ENCODE peak calls at places on chromosomes 5 and 9, in five cellular contexts. L is GM23248; R is body of pancreas; Y is CD8-positive, alpha-beta T cell; S is right cardiac atrium. K is an unnamed sample.

GRCh38 chr5:139842321-139842720 is 46.7 kb downstream of the PSD2 start:
- DNase-seq in R (no peak), Y (no peak), S (no peak), L (no peak), K (peak; percentile 13)

GRCh38 chr5:36685631-36686147 is 79.3 kb downstream of the SLC1A3 start:
- DNase-seq in Y (no peak), S (no peak), R (no peak), L (peak; percentile 47), K (no peak)

GRCh38 chr5:178496661-178497060 is 93.5 kb downstream of the COL23A1 start:
- DNase-seq in L (no peak), R (no peak), S (no peak), Y (no peak), K (no peak)

GRCh38 chr5:178538624-178539344 is 51.4 kb downstream of the COL23A1 start:
- DNase-seq in L (no peak), R (no peak), Y (no peak), S (no peak), K (no peak)

GRCh38 chr5:39399135-39400036 is 25.4 kb downstream of the DAB2 start:
- DNase-seq in Y (no peak), S (no peak), L (peak; percentile 98), R (no peak), K (no peak)

GRCh38 chr9:95509851-95510529 is 6.8 kb downstream of the PTCH1 start:
- DNase-seq in Y (no peak), S (peak; percentile 73), L (peak; percentile 66), R (no peak), K (no peak)

GRCh38 chr9:20315672-20316071 is 306.6 kb downstream of the MLLT3 start:
- DNase-seq in R (no peak), L (peak; percentile 87), S (no peak), Y (no peak), K (no peak)

GRCh38 chr5:155700333-155700732 is 626.6 kb upstream of the SGCD start:
- DNase-seq in L (peak; percentile 59), R (no peak), Y (no peak), S (no peak), K (peak; percentile 14)

GRCh38 chr5:8923516-8923915 is 622.4 kb downstream of the SEMA5A start:
- DNase-seq in R (no peak), L (no peak), S (no peak), Y (no peak), K (no peak)

GRCh38 chr5:17448877-17449276 is 49.2 kb upstream of the TAF11L2 start:
- DNase-seq in S (no peak), Y (no peak), L (peak; percentile 59), R (no peak), K (no peak)

GRCh38 chr5:1793301-1793740 is 6.3 kb downstream of the MRPL36 start:
- DNase-seq in R (no peak), Y (no peak), L (peak; percentile 72), S (no peak), K (no peak)

GRCh38 chr9:110065527-110065926 is 142.4 kb downstream of the C9orf152 start:
- DNase-seq in Y (no peak), L (peak; percentile 41), R (no peak), S (no peak), K (no peak)

GRCh38 chr9:133515615-133516255 is 9.0 kb downstream of the MYMK start:
- DNase-seq in S (peak; percentile 44), L (no peak), Y (no peak), R (no peak), K (no peak)

GRCh38 chr9:121222524-121223171 is 21.0 kb upstream of the RAB14 start:
- DNase-seq in L (peak; percentile 84), Y (no peak), S (no peak), R (peak; percentile 24), K (no peak)

GRCh38 chr5:178356459-178356872 is 123.9 kb upstream of the PHYKPL start:
- DNase-seq in R (no peak), L (no peak), Y (no peak), S (peak; percentile 69), K (no peak)

GRCh38 chr5:157049605-157050004 is 9.3 kb downstream of the HAVCR1 start:
- DNase-seq in S (no peak), L (peak; percentile 40), Y (no peak), R (no peak), K (no peak)

GRCh38 chr5:7991125-7991821 is 122.3 kb downstream of the MTRR start:
- DNase-seq in Y (no peak), R (no peak), S (no peak), L (no peak), K (no peak)

GRCh38 chr5:72394688-72395087 is 74.5 kb downstream of the PTCD2 start:
- DNase-seq in S (no peak), Y (no peak), L (peak; percentile 21), R (no peak), K (no peak)

GRCh38 chr9:84141762-84142370 is 161.3 kb downstream of the RMI1 start:
- DNase-seq in Y (no peak), L (no peak), R (no peak), S (no peak), K (no peak)

GRCh38 chr5:113806250-113806649 is 292.8 kb downstream of the YTHDC2 start:
- DNase-seq in Y (no peak), L (peak; percentile 68), R (no peak), S (no peak), K (no peak)

GRCh38 chr5:17255471-17256016 is 38.1 kb downstream of the BASP1 start:
- DNase-seq in Y (no peak), L (peak; percentile 44), S (no peak), R (no peak), K (no peak)

GRCh38 chr9:104606202-104606601 is 775 bp upstream of the OR13C2 start:
- DNase-seq in S (no peak), Y (no peak), R (no peak), L (peak; percentile 3), K (no peak)

GRCh38 chr5:174325441-174325840 is 279.9 kb downstream of the NSG2 start:
- DNase-seq in R (no peak), Y (no peak), L (no peak), S (no peak), K (no peak)

GRCh38 chr9:97804059-97804365 is 49.0 kb upstream of the FOXE1 start:
- DNase-seq in S (peak; percentile 31), Y (no peak), R (no peak), L (no peak), K (no peak)

GRCh38 chr9:70054546-70054945 is 10.9 kb downstream of the MAMDC2 start:
- DNase-seq in Y (no peak), R (no peak), S (no peak), L (no peak), K (no peak)
- H3K4me1 ChIP-seq in Y (no peaks in the 10 kb centered on the region), R (peaks cover 26% of the 10 kb centered on the region), S (peaks cover 21% of the 10 kb centered on the region), L (peaks cover 5% of the 10 kb centered on the region), K (no peaks in the 10 kb centered on the region)

GRCh38 chr9:89469003-89469402 is 28.9 kb downstream of the SEMA4D start:
- DNase-seq in R (no peak), L (no peak), Y (no peak), S (no peak), K (no peak)
- H3K27ac ChIP-seq in R (no peak overlapping the region), L (no peak overlapping the region), Y (peak overlapping the region; percentile 57), S (no peak overlapping the region), K (peak overlapping the region; percentile 40)

GRCh38 chr9:1052119-1052907 is 2.2 kb downstream of the DMRT2 start:
- DNase-seq in R (no peak), S (no peak), Y (no peak), L (no peak), K (no peak)

GRCh38 chr9:1057910-1058309 is 7.8 kb downstream of the DMRT2 start:
- DNase-seq in Y (no peak), R (no peak), S (no peak), L (peak; percentile 26), K (no peak)

GRCh38 chr9:1052908-1053590 is 2.9 kb downstream of the DMRT2 start:
- DNase-seq in R (no peak), L (no peak), Y (no peak), S (no peak), K (no peak)

GRCh38 chr9:1053848-1054365 is 3.8 kb downstream of the DMRT2 start:
- DNase-seq in S (no peak), L (no peak), R (no peak), Y (no peak), K (no peak)

DNA sequence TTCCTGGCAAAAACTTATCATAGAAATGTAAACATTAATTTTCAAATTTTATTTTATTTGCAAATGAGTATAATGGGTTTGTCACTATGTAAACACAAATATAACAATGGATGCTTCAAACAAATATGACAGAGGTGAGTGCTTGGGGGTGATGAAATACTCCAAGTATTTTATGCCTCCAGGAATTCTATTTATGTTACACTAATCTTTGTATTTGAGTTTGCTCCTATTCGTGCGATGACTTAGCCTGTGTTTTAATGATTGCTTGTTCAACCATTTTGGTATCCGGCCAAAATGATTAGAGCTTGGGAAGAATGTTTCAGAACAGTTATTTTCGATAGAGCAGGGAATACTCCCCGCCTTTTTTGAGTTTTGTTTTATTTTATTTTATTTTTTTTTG is 5.0 kb downstream of the DMRT2 start:
- DNase-seq in Y (no peak), L (no peak), S (no peak), R (no peak), K (no peak)
- H3K4me1 ChIP-seq in Y (peaks cover 18% of the 10 kb centered on the region), L (no peaks in the 10 kb centered on the region), S (no peaks in the 10 kb centered on the region), R (peaks cover 23% of the 10 kb centered on the region), K (peaks cover 9% of the 10 kb centered on the region)

DNA sequence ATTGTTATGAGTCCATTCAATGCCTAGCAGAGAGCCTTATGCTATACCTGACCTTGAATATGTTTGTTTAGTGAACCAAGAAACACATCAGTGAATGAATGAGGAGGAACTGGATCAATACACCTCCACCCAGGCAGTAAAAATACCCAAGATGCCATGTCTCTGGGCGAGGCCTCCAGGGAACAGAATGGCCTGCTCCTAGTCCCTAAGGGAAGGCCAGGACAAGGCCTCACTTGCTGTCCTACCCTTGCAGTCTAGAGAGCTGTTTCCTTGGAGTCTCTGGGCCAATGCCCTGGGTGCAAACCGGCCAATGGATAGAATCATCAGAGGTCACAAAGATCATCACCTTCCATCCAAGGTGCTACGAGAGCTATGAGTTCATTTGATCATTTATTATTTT is 26.1 kb downstream of the TNIP1 start:
- DNase-seq in S (no peak), L (no peak), R (peak; percentile 49), Y (no peak), K (no peak)
- H3K27ac ChIP-seq in S (no peak overlapping the region), L (no peak overlapping the region), R (no peak overlapping the region), Y (no peak overlapping the region), K (no peak overlapping the region)

GRCh38 chr5:154487541-154487940 is 9.5 kb upstream of the HAND1 start:
- DNase-seq in R (no peak), Y (no peak), S (no peak), L (no peak), K (no peak)
- H3K4me1 ChIP-seq in R (peaks cover 22% of the 10 kb centered on the region), Y (peaks cover 5% of the 10 kb centered on the region), S (peaks cover 2% of the 10 kb centered on the region), L (no peaks in the 10 kb centered on the region), K (no peaks in the 10 kb centered on the region)

DNA sequence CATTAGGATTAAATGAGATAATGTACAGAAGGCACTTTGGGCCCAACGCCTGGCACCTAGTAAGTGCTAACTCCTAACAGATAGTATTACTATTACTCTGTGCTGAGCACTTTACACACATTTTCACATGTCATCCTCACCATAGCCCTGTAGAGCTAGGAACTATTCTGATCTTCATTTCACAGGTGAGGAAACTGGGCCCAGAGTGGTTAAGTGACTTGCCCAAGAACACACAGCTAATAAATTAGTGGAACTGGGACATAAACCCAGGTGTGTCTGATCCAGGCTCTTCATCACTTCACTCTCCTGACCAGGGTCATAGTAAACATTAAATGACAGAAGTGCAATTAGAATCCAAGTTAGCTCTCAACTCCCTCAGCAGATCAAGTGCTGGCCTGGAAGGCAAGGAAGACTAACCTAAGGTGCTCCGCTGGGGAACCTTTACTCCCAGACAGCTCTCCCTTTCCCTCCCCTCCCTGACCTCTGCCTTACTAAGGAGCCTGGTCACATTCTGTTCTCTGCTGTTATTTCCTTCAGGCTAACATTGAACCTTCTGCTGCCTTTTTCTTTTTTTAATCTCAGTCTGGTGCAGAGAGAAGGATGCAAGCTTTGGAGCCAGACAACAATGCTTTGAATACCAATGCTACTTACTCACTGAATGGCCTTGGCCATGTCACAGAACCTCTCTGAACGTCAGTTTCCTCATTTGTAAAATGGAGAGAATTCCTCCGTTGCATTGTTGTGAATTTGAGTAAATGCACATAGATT is 4.1 kb upstream of the ADRA1B start:
- DNase-seq in S (no peak), L (peak; percentile 81), Y (no peak), R (no peak), K (no peak)
- H3K27ac ChIP-seq in S (no peak overlapping the region), L (peak overlapping the region; percentile 66), Y (no peak overlapping the region), R (no peak overlapping the region), K (no peak overlapping the region)

K was measured in CD8-positive, alpha-beta memory T cell.